ENCODE peak calls at places on chromosome 21, in four cellular contexts. I is SK-N-SH, X is suprapubic skin, P is sigmoid colon. F is an unnamed sample.

GRCh38 chr21:37398697-37399096 is 32.1 kb downstream of the DYRK1A start:
- DNase-seq in X (no peak), I (no peak), P (no peak), F (no peak)

GRCh38 chr21:39663066-39663465 is 50.3 kb downstream of the B3GALT5 start:
- DNase-seq in I (no peak), P (no peak), X (no peak), F (no peak)

GRCh38 chr21:23475518-23476189 is 2131.6 kb downstream of the MRPL39 start:
- DNase-seq in X (no peak), I (peak), P (no peak), F (no peak)

GRCh38 chr21:42358937-42359336 is 7.4 kb downstream of the TFF1 start:
- DNase-seq in X (no peak), I (no peak), P (no peak), F (no peak)

GRCh38 chr21:41939391-41939790 is 14.4 kb downstream of the C2CD2 start:
- DNase-seq in P (no peak), I (no peak), X (no peak), F (no peak)

GRCh38 chr21:16370176-16370575 is 640.4 kb downstream of the USP25 start:
- DNase-seq in I (no peak), P (no peak), X (no peak), F (no peak)

GRCh38 chr21:42523941-42524340 is 10.3 kb downstream of the SLC37A1 start:
- DNase-seq in I (no peak), P (peak), X (no peak), F (no peak)

GRCh38 chr21:43206231-43207042 is 37.6 kb downstream of the CRYAA start:
- DNase-seq in X (peak), I (no peak), P (peak), F (no peak)

GRCh38 chr21:17763286-17764037 is 55.7 kb downstream of the C21orf91 start:
- DNase-seq in P (no peak), X (no peak), I (no peak), F (no peak)

GRCh38 chr21:34882719-34883131 is 166.4 kb downstream of the RUNX1 start:
- DNase-seq in P (no peak), I (no peak), X (no peak), F (no peak)

GRCh38 chr21:37338671-37339526 is 27.7 kb upstream of the DYRK1A start:
- DNase-seq in X (no peak), P (peak), I (peak), F (no peak)

GRCh38 chr21:33217168-33217567 is 12.6 kb upstream of the IFNAR2 start:
- DNase-seq in P (no peak), X (no peak), I (no peak), F (no peak)

GRCh38 chr21:14757533-14758327 is 211.6 kb upstream of the SAMSN1 start:
- DNase-seq in P (no peak), X (no peak), I (no peak), F (no peak)

GRCh38 chr21:31604591-31605190 is 54.8 kb upstream of the SOD1 start:
- DNase-seq in X (no peak), P (peak), I (peak), F (no peak)

GRCh38 chr21:36330904-36331303 is 10.9 kb downstream of the MORC3 start:
- DNase-seq in P (no peak), X (no peak), I (peak), F (no peak)

GRCh38 chr21:16125274-16125673 is 395.5 kb downstream of the USP25 start:
- DNase-seq in P (no peak), X (no peak), I (peak), F (no peak)

GRCh38 chr21:26544208-26544607 is 28.9 kb downstream of the CYYR1 start:
- DNase-seq in P (no peak), I (no peak), X (no peak), F (no peak)

GRCh38 chr21:26550357-26550756 is 22.7 kb downstream of the CYYR1 start:
- DNase-seq in X (no peak), I (no peak), P (no peak), F (no peak)

GRCh38 chr21:26546698-26547097 is 26.4 kb downstream of the CYYR1 start:
- DNase-seq in I (no peak), X (no peak), P (no peak), F (no peak)
- TF ChIP-seq EP300 in I (no peak), X (no peak), P (no peak), F (no peak)

GRCh38 chr21:45982758-45983731 is 1.5 kb downstream of the COL6A1 start:
- DNase-seq in X (peak), P (peak), I (peak), F (no peak)
- TF ChIP-seq CTCF in X (no peak), P (no peak), I (no peak), F (no peak)

DNA sequence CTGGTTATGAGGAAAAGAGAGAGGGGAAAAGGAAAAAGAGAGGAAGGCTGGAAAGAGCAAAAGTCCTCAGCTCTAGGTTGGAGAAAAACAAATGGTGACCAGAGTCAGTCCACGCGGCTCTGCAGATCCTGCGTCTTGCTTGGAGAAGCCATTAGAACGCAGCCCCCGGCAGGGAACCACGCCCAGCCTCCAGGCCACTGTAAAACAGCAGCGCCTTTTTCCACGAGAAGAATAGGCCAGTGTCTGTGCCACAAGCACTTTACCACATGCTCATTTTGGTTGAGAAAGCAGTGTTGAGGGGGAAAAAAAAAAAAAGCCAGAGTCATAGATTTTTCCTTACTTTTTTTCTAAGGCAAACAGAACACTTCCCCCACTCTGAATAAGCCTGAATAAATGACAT is 846.9 kb upstream of the ADAMTS5 start:
- DNase-seq in P (peak), I (no peak), X (no peak), F (no peak)
- TF ChIP-seq EP300 in P (no peak), I (no peak), X (no peak), F (no peak)

DNA sequence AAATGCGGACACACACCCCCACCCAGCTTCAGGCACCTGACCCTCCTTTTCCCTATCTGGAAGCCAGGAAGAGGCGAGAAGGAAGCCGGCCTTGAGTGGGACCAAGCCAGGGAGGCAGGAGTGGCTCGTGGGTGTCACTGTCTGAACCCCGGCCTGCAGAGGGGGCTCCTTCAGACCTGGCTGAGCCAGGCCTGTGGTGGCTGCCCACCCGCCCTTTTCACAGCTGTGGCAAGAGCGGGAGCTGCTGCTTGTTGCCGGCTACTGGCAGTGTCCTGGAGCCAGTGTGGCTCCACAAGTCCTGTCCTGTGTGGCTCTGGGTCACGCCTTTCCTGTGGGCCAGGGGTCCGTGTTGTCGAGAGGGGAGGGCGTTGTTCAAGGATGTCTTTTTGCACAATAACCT is 1.2 kb downstream of the PFKL start:
- DNase-seq in P (no peak), I (no peak), X (no peak), F (no peak)
- TF ChIP-seq CTCF in P (no peak), I (no peak), X (no peak), F (no peak)

F was measured in esophagus muscularis mucosa.